ENCODE peak calls at places on chromosomes 3 and 15, in six cellular contexts. One of them, this sample, is unnamed.

GRCh38 chr3:27391796-27392195 is 22.6 kb upstream of the NEK10 start:
- DNase-seq in CD4-positive, CD25-positive, alpha-beta regulatory T cell: no peak
- DNase-seq in transverse colon: no peak
- DNase-seq in tibial artery: no peak
- DNase-seq in heart right ventricle: no peak
- DNase-seq in PC-3: no peak
- DNase-seq in this sample: no peak

GRCh38 chr15:93118904-93119303 is 29.9 kb upstream of the RGMA start:
- DNase-seq in CD4-positive, CD25-positive, alpha-beta regulatory T cell: peak; percentile 50
- DNase-seq in transverse colon: no peak
- DNase-seq in tibial artery: no peak
- DNase-seq in heart right ventricle: no peak
- DNase-seq in PC-3: no peak
- DNase-seq in this sample: no peak

GRCh38 chr3:62415312-62415791 is 42.0 kb upstream of the FEZF2 start:
- DNase-seq in CD4-positive, CD25-positive, alpha-beta regulatory T cell: no peak
- DNase-seq in transverse colon: no peak
- DNase-seq in tibial artery: no peak
- DNase-seq in heart right ventricle: no peak
- DNase-seq in PC-3: no peak
- DNase-seq in this sample: no peak

GRCh38 chr3:196184881-196185280 is 26.3 kb downstream of the ZDHHC19 start:
- DNase-seq in CD4-positive, CD25-positive, alpha-beta regulatory T cell: no peak
- DNase-seq in transverse colon: no peak
- DNase-seq in tibial artery: no peak
- DNase-seq in heart right ventricle: no peak
- DNase-seq in PC-3: no peak
- DNase-seq in this sample: no peak

GRCh38 chr3:102714567-102714966 is 279.8 kb downstream of the ZPLD1 start:
- DNase-seq in CD4-positive, CD25-positive, alpha-beta regulatory T cell: no peak
- DNase-seq in transverse colon: no peak
- DNase-seq in tibial artery: no peak
- DNase-seq in heart right ventricle: no peak
- DNase-seq in PC-3: no peak
- DNase-seq in this sample: no peak

GRCh38 chr15:62779041-62779810 is 263.3 kb upstream of the TPM1 start:
- DNase-seq in CD4-positive, CD25-positive, alpha-beta regulatory T cell: no peak
- DNase-seq in transverse colon: no peak
- DNase-seq in tibial artery: no peak
- DNase-seq in heart right ventricle: no peak
- DNase-seq in PC-3: peak; percentile 14
- DNase-seq in this sample: no peak

GRCh38 chr3:150278843-150279341 is 129.2 kb upstream of the TSC22D2 start:
- DNase-seq in CD4-positive, CD25-positive, alpha-beta regulatory T cell: no peak
- DNase-seq in transverse colon: peak; percentile 23
- DNase-seq in tibial artery: no peak
- DNase-seq in heart right ventricle: no peak
- DNase-seq in PC-3: no peak
- DNase-seq in this sample: no peak

GRCh38 chr3:193780371-193780770 is 187.4 kb downstream of the OPA1 start:
- DNase-seq in CD4-positive, CD25-positive, alpha-beta regulatory T cell: no peak
- DNase-seq in transverse colon: no peak
- DNase-seq in tibial artery: no peak
- DNase-seq in heart right ventricle: no peak
- DNase-seq in PC-3: no peak
- DNase-seq in this sample: no peak

GRCh38 chr3:56802411-56802745 is 629 bp upstream of the ARHGEF3 start:
- DNase-seq in CD4-positive, CD25-positive, alpha-beta regulatory T cell: no peak
- DNase-seq in transverse colon: no peak
- DNase-seq in tibial artery: no peak
- DNase-seq in heart right ventricle: no peak
- DNase-seq in PC-3: no peak
- DNase-seq in this sample: no peak

GRCh38 chr3:125232394-125232793 is 19.8 kb upstream of the SLC12A8 start:
- DNase-seq in CD4-positive, CD25-positive, alpha-beta regulatory T cell: no peak
- DNase-seq in transverse colon: no peak
- DNase-seq in tibial artery: no peak
- DNase-seq in heart right ventricle: no peak
- DNase-seq in PC-3: no peak
- DNase-seq in this sample: no peak

GRCh38 chr3:116473602-116474001 is 28.3 kb upstream of the LSAMP start:
- DNase-seq in CD4-positive, CD25-positive, alpha-beta regulatory T cell: no peak
- DNase-seq in transverse colon: no peak
- DNase-seq in tibial artery: no peak
- DNase-seq in heart right ventricle: no peak
- DNase-seq in PC-3: no peak
- DNase-seq in this sample: no peak

GRCh38 chr3:123352134-123352554 is 96.7 kb downstream of the ADCY5 start:
- DNase-seq in CD4-positive, CD25-positive, alpha-beta regulatory T cell: no peak
- DNase-seq in transverse colon: no peak
- DNase-seq in tibial artery: peak; percentile 90
- DNase-seq in heart right ventricle: peak; percentile 53
- DNase-seq in PC-3: no peak
- DNase-seq in this sample: no peak

GRCh38 chr3:30810617-30811016 is 83.8 kb downstream of the GADL1 start:
- DNase-seq in CD4-positive, CD25-positive, alpha-beta regulatory T cell: peak; percentile 23
- DNase-seq in transverse colon: no peak
- DNase-seq in tibial artery: no peak
- DNase-seq in heart right ventricle: peak; percentile 16
- DNase-seq in PC-3: no peak
- DNase-seq in this sample: no peak
- H3K27ac ChIP-seq in CD4-positive, CD25-positive, alpha-beta regulatory T cell: no peak overlapping the region
- H3K27ac ChIP-seq in transverse colon: no peak overlapping the region
- H3K27ac ChIP-seq in tibial artery: peak overlapping the region; percentile 58
- H3K27ac ChIP-seq in heart right ventricle: peak overlapping the region; percentile 33
- H3K27ac ChIP-seq in PC-3: no peak overlapping the region
- H3K27ac ChIP-seq in this sample: peak overlapping the region; percentile 77

DNA sequence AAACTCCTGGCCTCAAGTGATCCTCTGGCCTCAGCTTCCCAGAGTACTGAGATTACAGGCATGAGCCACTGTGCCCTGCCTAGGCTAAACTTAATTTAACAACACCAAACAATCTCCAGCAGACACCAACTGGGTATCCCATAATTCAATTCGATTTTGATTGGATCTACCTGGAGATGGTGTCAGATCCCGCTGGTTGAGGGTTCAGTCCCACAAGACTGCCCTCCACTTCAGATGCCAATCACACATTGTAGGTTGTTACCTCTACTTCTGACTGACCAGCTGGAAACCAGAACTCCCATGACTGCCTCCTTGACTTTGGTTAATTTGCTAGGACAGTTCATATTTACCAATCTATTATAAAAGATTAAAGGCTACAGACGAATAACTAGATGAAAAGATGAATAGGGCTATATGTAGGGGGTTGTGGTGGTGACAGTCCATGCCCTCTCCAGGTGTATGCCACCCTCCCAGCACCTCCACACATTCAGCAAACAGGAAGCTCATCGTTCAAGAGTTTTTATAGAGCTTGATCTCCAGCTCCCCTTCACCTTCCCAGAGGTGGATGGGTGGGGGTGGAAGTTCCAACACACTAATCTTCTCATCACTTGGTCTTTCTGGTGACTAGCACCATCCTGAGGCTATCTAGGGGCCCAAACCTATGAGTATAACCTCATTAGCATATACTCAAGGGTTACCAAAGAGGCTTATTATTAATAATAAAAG is 9.3 kb downstream of the B2M start:
- DNase-seq in CD4-positive, CD25-positive, alpha-beta regulatory T cell: peak; percentile 58
- DNase-seq in transverse colon: no peak
- DNase-seq in tibial artery: no peak
- DNase-seq in heart right ventricle: no peak
- DNase-seq in PC-3: no peak
- DNase-seq in this sample: no peak
- H3K36me3 ChIP-seq in CD4-positive, CD25-positive, alpha-beta regulatory T cell: peaks cover 36% of the 10 kb centered on the region
- H3K36me3 ChIP-seq in transverse colon: no peaks in the 10 kb centered on the region
- H3K36me3 ChIP-seq in tibial artery: peaks cover 35% of the 10 kb centered on the region
- H3K36me3 ChIP-seq in heart right ventricle: peaks cover 42% of the 10 kb centered on the region
- H3K36me3 ChIP-seq in PC-3: peaks cover 32% of the 10 kb centered on the region
- H3K36me3 ChIP-seq in this sample: peaks cover 30% of the 10 kb centered on the region

GRCh38 chr3:104279617-104280016 is 1087.1 kb upstream of the ALCAM start:
- DNase-seq in CD4-positive, CD25-positive, alpha-beta regulatory T cell: peak; percentile 2
- DNase-seq in transverse colon: no peak
- DNase-seq in tibial artery: no peak
- DNase-seq in heart right ventricle: no peak
- DNase-seq in PC-3: peak; percentile 52
- DNase-seq in this sample: no peak
- H3K4me3 ChIP-seq in CD4-positive, CD25-positive, alpha-beta regulatory T cell: peak overlapping the region; percentile 32
- H3K4me3 ChIP-seq in transverse colon: no peak overlapping the region
- H3K4me3 ChIP-seq in tibial artery: peak overlapping the region; percentile 7
- H3K4me3 ChIP-seq in heart right ventricle: no peak overlapping the region
- H3K4me3 ChIP-seq in PC-3: no peak overlapping the region
- H3K4me3 ChIP-seq in this sample: peak overlapping the region; percentile 62

GRCh38 chr3:128617557-128618397 is 32.8 kb downstream of the RPN1 start:
- DNase-seq in CD4-positive, CD25-positive, alpha-beta regulatory T cell: peak; percentile 98
- DNase-seq in transverse colon: peak; percentile 99
- DNase-seq in tibial artery: peak; percentile 99
- DNase-seq in heart right ventricle: peak; percentile 99
- DNase-seq in PC-3: no peak
- DNase-seq in this sample: peak; percentile 90

GRCh38 chr3:128618398-128618726 is 32.3 kb downstream of the RPN1 start:
- DNase-seq in CD4-positive, CD25-positive, alpha-beta regulatory T cell: no peak
- DNase-seq in transverse colon: no peak
- DNase-seq in tibial artery: no peak
- DNase-seq in heart right ventricle: no peak
- DNase-seq in PC-3: no peak
- DNase-seq in this sample: no peak

GRCh38 chr3:128620268-128620691 is 30.3 kb downstream of the RPN1 start:
- DNase-seq in CD4-positive, CD25-positive, alpha-beta regulatory T cell: peak; percentile 24
- DNase-seq in transverse colon: no peak
- DNase-seq in tibial artery: no peak
- DNase-seq in heart right ventricle: no peak
- DNase-seq in PC-3: no peak
- DNase-seq in this sample: no peak

GRCh38 chr3:128621234-128621633 is 29.4 kb downstream of the RPN1 start:
- DNase-seq in CD4-positive, CD25-positive, alpha-beta regulatory T cell: no peak
- DNase-seq in transverse colon: no peak
- DNase-seq in tibial artery: no peak
- DNase-seq in heart right ventricle: no peak
- DNase-seq in PC-3: no peak
- DNase-seq in this sample: no peak

GRCh38 chr3:128619146-128619890 is 31.3 kb downstream of the RPN1 start:
- DNase-seq in CD4-positive, CD25-positive, alpha-beta regulatory T cell: peak; percentile 49
- DNase-seq in transverse colon: no peak
- DNase-seq in tibial artery: no peak
- DNase-seq in heart right ventricle: no peak
- DNase-seq in PC-3: peak; percentile 50
- DNase-seq in this sample: no peak
- H3K27ac ChIP-seq in CD4-positive, CD25-positive, alpha-beta regulatory T cell: peak overlapping the region; percentile 85
- H3K27ac ChIP-seq in transverse colon: no peak overlapping the region
- H3K27ac ChIP-seq in tibial artery: no peak overlapping the region
- H3K27ac ChIP-seq in heart right ventricle: peak overlapping the region; percentile 75
- H3K27ac ChIP-seq in PC-3: peak overlapping the region; percentile 10
- H3K27ac ChIP-seq in this sample: no peak overlapping the region

GRCh38 chr3:38127611-38128302 is 9.2 kb downstream of the ACAA1 start:
- DNase-seq in CD4-positive, CD25-positive, alpha-beta regulatory T cell: no peak
- DNase-seq in transverse colon: peak; percentile 6
- DNase-seq in tibial artery: no peak
- DNase-seq in heart right ventricle: no peak
- DNase-seq in PC-3: no peak
- DNase-seq in this sample: no peak
- H3K36me3 ChIP-seq in CD4-positive, CD25-positive, alpha-beta regulatory T cell: peaks cover 88% of the 10 kb centered on the region
- H3K36me3 ChIP-seq in transverse colon: no peaks in the 10 kb centered on the region
- H3K36me3 ChIP-seq in tibial artery: peaks cover 100% of the 10 kb centered on the region
- H3K36me3 ChIP-seq in heart right ventricle: peaks cover 100% of the 10 kb centered on the region
- H3K36me3 ChIP-seq in PC-3: peaks cover 85% of the 10 kb centered on the region
- H3K36me3 ChIP-seq in this sample: peaks cover 68% of the 10 kb centered on the region